ENCODE peak calls at places on chromosomes 11 and 22, in six cellular contexts. T, S, Z, U, E and R are unnamed samples.

GRCh38 chr11:122820158-122820557 is 18.1 kb upstream of the CRTAM start:
- DNase-seq in T (no peak), S (no peak), Z (no peak), U (no peak), E (no peak), R (no peak)

GRCh38 chr11:22832315-22833041 is 2.9 kb upstream of the SVIP start:
- DNase-seq in T (no peak), S (peak), Z (no peak), U (no peak), E (no peak), R (no peak)

GRCh38 chr11:61756452-61757212 is 4.2 kb downstream of the MYRF start:
- DNase-seq in T (peak), S (peak), Z (no peak), U (no peak), E (no peak), R (no peak)

GRCh38 chr11:19735512-19735911 is 22.9 kb downstream of the NAV2 start:
- DNase-seq in T (peak), S (no peak), Z (no peak), U (no peak), E (no peak), R (no peak)

GRCh38 chr11:11538277-11538960 is 83.4 kb downstream of the GALNT18 start:
- DNase-seq in T (peak), S (no peak), Z (peak), U (no peak), E (no peak), R (peak)

GRCh38 chr11:18668131-18668530 is 30.4 kb upstream of the TMEM86A start:
- DNase-seq in T (no peak), S (no peak), Z (no peak), U (no peak), E (no peak), R (no peak)

GRCh38 chr11:130427581-130428211 is 713 bp downstream of the ADAMTS8 start:
- DNase-seq in T (no peak), S (no peak), Z (peak), U (no peak), E (peak), R (no peak)

GRCh38 chr11:124446926-124447325 is 1.4 kb upstream of the OR8B8 start:
- DNase-seq in T (no peak), S (no peak), Z (no peak), U (no peak), E (no peak), R (no peak)

GRCh38 chr11:19868281-19868821 is 155.7 kb downstream of the NAV2 start:
- DNase-seq in T (peak), S (no peak), Z (no peak), U (peak), E (no peak), R (no peak)

GRCh38 chr22:26853495-26853894 is 196.1 kb downstream of the MIAT start:
- DNase-seq in T (no peak), S (no peak), Z (no peak), U (no peak), E (no peak), R (no peak)

GRCh38 chr11:34192481-34193401 is 87.3 kb downstream of the NAT10 start:
- DNase-seq in T (peak), S (peak), Z (peak), U (peak), E (no peak), R (peak)
- H3K4me3 ChIP-seq in T (peak), S (no peak), Z (no peak), U (no peak), E (no peak), R (peak)

GRCh38 chr11:127000291-127000968 is at the start of gene KIRREL3:
- DNase-seq in T (no peak), S (peak), Z (no peak), U (no peak), E (peak), R (no peak)

GRCh38 chr11:127006311-127006710 is 5.7 kb upstream of the KIRREL3 start:
- DNase-seq in T (no peak), S (no peak), Z (no peak), U (peak), E (no peak), R (no peak)

GRCh38 chr11:127000991-127001390 is 421 bp upstream of the KIRREL3 start:
- DNase-seq in T (no peak), S (no peak), Z (no peak), U (no peak), E (no peak), R (no peak)

GRCh38 chr11:127002669-127003259 is 2.2 kb upstream of the KIRREL3 start:
- DNase-seq in T (no peak), S (no peak), Z (no peak), U (no peak), E (no peak), R (no peak)

GRCh38 chr11:127003260-127003981 is 2.9 kb upstream of the KIRREL3 start:
- DNase-seq in T (no peak), S (peak), Z (no peak), U (no peak), E (no peak), R (no peak)
- TF ChIP-seq CTCF in T (peak), S (peak), Z (no peak), U (peak), E (peak), R (peak)

DNA sequence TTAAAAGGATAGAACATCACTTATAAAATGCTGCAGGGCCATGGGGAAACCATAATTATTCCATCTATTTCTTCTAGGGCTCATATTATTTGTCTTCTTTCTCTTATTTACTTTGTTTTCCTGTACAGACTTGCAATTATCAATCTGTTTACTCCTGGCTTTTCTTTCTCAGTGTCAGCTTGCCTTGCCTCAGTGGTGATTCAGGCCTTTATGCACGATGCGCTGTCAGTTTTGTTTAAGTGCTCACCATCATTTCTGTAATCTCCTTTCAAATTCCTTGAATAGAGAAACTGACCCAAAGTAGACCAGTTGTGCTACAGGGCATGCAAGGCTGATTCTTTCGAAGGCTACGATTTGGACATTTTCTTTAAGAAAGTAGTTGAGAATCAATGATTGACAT is 4.7 kb downstream of the PDHX start:
- DNase-seq in T (no peak), S (no peak), Z (no peak), U (no peak), E (no peak), R (no peak)
- H3K4me3 ChIP-seq in T (no peak), S (no peak), Z (no peak), U (no peak), E (no peak), R (no peak)

DNA sequence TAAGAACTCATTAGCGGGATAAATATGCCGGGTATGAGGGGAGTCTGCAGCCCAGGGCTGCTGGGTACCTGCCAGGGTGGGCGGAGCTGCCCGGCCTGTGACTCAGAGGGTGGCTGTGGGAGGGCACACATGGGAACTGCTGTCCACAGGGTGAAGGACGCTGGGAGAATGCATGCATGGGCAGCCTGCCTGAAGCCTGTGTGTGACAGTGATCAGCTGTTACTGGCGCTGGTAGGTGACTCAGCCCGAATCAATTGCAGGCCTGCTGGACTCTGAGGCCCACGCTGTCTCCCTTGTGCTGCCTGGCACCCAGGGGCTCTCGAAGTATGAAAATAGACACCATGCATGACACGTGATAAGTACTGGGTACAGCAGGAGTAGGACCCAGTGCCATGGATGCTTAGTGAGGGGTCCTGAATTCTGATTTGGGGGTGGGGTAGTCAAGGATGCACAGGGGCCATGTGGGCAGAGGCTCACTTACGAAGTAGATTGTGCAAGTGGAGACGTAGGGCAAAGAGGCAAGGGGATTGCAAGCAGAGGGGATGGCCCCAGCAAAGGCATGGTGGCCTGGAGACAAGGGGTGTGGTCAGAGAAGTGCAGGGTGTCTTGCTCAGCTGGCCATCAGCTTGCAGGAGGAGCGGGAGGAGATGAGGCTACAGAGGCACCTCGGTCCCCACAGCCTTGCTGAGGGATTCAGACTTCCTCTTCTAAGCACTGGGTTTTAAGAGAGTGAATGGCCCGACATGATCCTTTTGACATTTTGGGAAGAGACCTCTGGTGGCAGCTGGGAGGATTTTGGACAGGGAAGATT is 36.5 kb downstream of the GRIK4 start:
- DNase-seq in T (peak), S (peak), Z (peak), U (peak), E (peak), R (peak)
- TF ChIP-seq CTCF in T (no peak), S (no peak), Z (no peak), U (no peak), E (no peak), R (no peak)

GRCh38 chr22:29272624-29273023 is 4.6 kb downstream of the EWSR1 start:
- DNase-seq in T (no peak), S (no peak), Z (no peak), U (no peak), E (no peak), R (no peak)

GRCh38 chr22:29270475-29271271 is 2.6 kb downstream of the EWSR1 start:
- DNase-seq in T (peak), S (no peak), Z (no peak), U (no peak), E (no peak), R (no peak)

GRCh38 chr22:29275167-29275566 is 7.1 kb downstream of the EWSR1 start:
- DNase-seq in T (peak), S (no peak), Z (no peak), U (no peak), E (no peak), R (no peak)

GRCh38 chr22:29277927-29278326 is 9.9 kb downstream of the EWSR1 start:
- DNase-seq in T (no peak), S (no peak), Z (no peak), U (no peak), E (no peak), R (no peak)

DNA sequence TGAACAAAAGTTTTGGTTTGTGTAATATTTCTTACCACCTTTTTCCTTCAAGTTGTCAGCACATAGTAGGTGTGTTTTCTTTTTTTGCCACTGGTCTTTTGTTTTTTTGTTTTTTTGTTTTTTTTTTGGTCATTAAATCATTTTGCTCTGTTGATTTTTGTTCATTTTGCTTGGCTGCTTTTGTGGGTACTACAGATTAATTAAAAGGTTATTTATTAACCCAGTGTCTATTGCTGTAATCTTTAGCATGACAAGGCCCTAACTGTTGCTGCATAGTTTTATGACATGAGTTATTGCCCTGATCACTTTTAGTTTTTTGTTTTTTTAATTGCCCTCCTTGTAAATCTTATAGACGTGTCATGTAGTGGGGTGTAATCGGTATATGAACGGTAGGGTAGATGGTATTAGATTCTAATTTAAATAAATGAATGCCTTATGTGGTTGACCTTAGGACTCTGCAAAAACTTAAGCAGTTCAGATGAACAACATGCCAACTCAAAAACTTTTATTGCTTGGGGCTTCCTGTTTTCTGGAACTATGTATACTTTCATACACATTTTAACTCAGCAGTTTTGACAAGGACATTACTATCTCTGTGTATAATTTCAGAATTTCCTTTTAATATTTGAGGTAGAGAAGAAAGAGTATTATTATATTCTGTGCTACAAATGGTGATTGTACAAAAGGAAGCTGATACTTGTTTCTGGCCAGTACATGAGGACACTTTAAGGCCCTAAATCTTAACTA is 7.9 kb downstream of the EWSR1 start:
- DNase-seq in T (peak), S (no peak), Z (no peak), U (no peak), E (no peak), R (no peak)
- H3K4me3 ChIP-seq in T (no peak), S (no peak), Z (no peak), U (no peak), E (no peak), R (no peak)

GRCh38 chr22:23180301-23180892 is at the start of gene BCR:
- DNase-seq in T (peak), S (peak), Z (peak), U (no peak), E (peak), R (no peak)
- TF ChIP-seq CTCF in T (no peak), S (no peak), Z (no peak), U (no peak), E (no peak), R (peak)

DNA sequence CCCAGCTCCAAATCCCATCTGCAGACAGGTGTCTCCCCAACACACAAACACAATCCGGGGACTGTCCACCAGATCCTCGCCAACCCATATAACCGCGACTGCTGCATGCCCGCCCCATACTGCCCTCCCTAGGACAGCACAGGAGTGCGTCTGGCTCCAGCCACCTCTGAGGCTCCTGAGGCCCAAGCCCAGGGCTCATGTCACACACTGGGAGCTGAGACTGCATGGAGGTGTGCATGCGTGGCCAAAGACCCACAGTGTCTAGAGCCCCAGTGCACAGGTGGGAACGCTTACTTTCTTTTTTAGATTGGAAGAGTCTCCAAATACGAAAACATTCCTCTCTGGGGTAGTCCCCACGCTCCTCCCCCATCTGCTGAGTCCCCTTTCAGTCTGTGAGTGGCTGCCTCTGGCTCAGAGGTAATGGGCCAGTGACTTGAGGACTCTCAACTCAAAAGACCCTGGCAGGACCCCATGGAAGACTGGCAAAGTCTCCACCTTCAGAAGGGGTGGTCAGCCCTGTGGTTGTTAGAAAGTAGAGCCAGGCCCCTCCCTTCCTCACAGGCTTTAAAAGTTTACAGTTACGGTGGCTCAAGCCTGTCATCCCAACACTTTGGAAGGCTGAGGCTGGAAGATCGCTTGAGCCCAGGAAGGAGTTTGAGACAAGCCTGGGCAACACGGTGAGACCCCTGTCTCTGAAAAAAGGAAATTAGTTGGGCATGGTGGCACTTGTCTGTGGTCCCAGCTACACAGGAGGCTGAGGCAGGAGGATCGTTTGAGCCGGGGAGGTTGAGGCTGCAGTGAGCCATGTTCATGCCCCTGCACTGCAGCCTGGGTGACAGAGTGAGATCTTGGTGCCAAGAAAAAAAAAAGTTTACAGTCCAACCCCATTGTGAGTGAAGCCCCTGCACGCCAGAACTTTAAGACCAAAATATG is 2.3 kb downstream of the CBX7 start:
- DNase-seq in T (no peak), S (no peak), Z (no peak), U (no peak), E (no peak), R (no peak)
- H3K4me3 ChIP-seq in T (no peak), S (no peak), Z (peak), U (no peak), E (no peak), R (no peak)

GRCh38 chr11:6438979-6439571 is 1.7 kb downstream of the HPX start:
- DNase-seq in T (peak), S (peak), Z (no peak), U (peak), E (no peak), R (peak)

GRCh38 chr11:6440906-6441358 is at the start of gene HPX:
- DNase-seq in T (no peak), S (no peak), Z (no peak), U (no peak), E (no peak), R (no peak)

GRCh38 chr11:6442441-6442840 is 1.7 kb upstream of the HPX start:
- DNase-seq in T (no peak), S (no peak), Z (no peak), U (no peak), E (no peak), R (no peak)

GRCh38 chr11:6448574-6448973 is 7.8 kb upstream of the HPX start:
- DNase-seq in T (no peak), S (no peak), Z (no peak), U (no peak), E (no peak), R (no peak)

DNA sequence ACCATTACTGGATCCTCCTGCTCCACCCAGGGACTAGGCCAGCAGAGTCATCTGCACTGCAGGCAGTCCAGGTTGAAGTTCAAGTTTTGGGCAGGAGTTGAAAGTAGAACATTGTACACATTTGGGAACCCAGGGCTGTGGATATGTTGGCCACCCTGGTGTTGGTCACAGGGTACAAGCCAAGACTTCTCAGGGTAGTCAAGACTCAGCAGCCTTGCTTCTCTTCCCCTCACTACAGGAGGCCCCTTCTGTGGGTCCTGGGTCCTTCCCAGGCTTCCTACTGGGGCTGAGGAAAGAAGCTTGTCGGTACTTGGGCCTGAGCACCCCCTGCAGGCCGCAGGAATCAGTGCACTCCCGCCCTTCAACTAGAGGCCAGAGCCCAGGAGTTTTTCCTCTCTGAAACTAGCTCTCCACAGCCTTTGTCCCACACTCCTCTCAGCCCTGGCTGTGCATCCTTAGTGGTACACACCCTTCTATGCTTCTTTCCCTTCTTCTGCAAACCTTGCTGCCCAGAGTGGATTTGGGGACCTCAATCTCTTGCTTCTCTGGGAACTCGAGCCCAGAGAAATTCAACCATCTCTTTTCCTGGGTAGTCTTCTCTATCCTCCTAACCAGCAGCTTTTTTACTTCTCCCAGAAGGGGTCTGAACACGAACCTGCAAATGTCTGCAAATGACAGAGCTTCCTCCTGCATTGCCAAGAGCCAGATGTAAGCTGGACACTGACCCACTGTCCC is 2.6 kb upstream of the HPX start:
- DNase-seq in T (peak), S (peak), Z (peak), U (peak), E (peak), R (no peak)
- TF ChIP-seq CTCF in T (peak), S (peak), Z (peak), U (peak), E (peak), R (peak)

GRCh38 chr22:23142546-23143105 is 836 bp upstream of the RSPH14 start:
- DNase-seq in T (no peak), S (no peak), Z (no peak), U (no peak), E (no peak), R (no peak)
- H3K4me3 ChIP-seq in T (no peak), S (peak), Z (peak), U (no peak), E (peak), R (no peak)